ENCODE peak calls at places on chromosomes 4 and X, in five cellular contexts. J is skeletal muscle cell, N is OCI-LY7, O is BJ, H is AG09309. X is an unnamed sample.

GRCh38 chr4:121339307-121339706 is 41.5 kb downstream of the QRFPR start:
- DNase-seq in J (no peak), N (no peak), O (no peak), H (no peak), X (no peak)

GRCh38 chr4:52914051-52914605 is 52.0 kb downstream of the RASL11B start:
- DNase-seq in J (peak), N (no peak), O (no peak), H (peak), X (no peak)

GRCh38 chr4:74433541-74434172 is 11.3 kb upstream of the AREG start:
- DNase-seq in J (no peak), N (peak), O (no peak), H (no peak), X (no peak)

GRCh38 chr4:146959692-146960091 is 14.0 kb upstream of the TTC29 start:
- DNase-seq in J (no peak), N (no peak), O (no peak), H (no peak), X (no peak)

GRCh38 chr4:106618920-106619319 is 250.3 kb upstream of the GIMD1 start:
- DNase-seq in J (peak), N (no peak), O (no peak), H (no peak), X (no peak)

GRCh38 chr4:121057466-121057911 is 14.8 kb downstream of the NDNF start:
- DNase-seq in J (no peak), N (no peak), O (no peak), H (no peak), X (no peak)

GRCh38 chr4:145388043-145388442 is 93.6 kb upstream of the SMAD1 start:
- DNase-seq in J (no peak), N (peak), O (no peak), H (no peak), X (no peak)

GRCh38 chr4:173529505-173530325 is at the start of gene HAND2:
- DNase-seq in J (peak), N (no peak), O (peak), H (no peak), X (peak)

GRCh38 chr4:100517864-100518341 is at the start of gene EMCN:
- DNase-seq in J (peak), N (no peak), O (no peak), H (no peak), X (no peak)

GRCh38 chr4:38743866-38744265 is 38.9 kb downstream of the TLR10 start:
- DNase-seq in J (no peak), N (no peak), O (no peak), H (no peak), X (no peak)

GRCh38 chr4:164136181-164136616 is 617.7 kb upstream of the SMIM31 start:
- DNase-seq in J (peak), N (no peak), O (no peak), H (no peak), X (no peak)

GRCh38 chr4:85968945-85969830 is 390.7 kb downstream of the MAPK10 start:
- DNase-seq in J (peak), N (peak), O (no peak), H (no peak), X (peak)

GRCh38 chrX:55008571-55009358 is 8.6 kb downstream of the APEX2 start:
- DNase-seq in J (no peak), N (no peak), O (peak), H (peak), X (peak)

GRCh38 chr4:96955226-96955625 is 1115.3 kb downstream of the PDHA2 start:
- DNase-seq in J (no peak), N (no peak), O (no peak), H (no peak), X (no peak)

GRCh38 chr4:110270492-110271197 is 72.2 kb upstream of the ELOVL6 start:
- DNase-seq in J (peak), N (no peak), O (no peak), H (peak), X (peak)

GRCh38 chr4:121189811-121190210 is 25.7 kb upstream of the TNIP3 start:
- DNase-seq in J (no peak), N (peak), O (no peak), H (no peak), X (no peak)

GRCh38 chrX:38166478-38167083 is 54.1 kb downstream of the SRPX start:
- DNase-seq in J (no peak), N (peak), O (no peak), H (no peak), X (no peak)

GRCh38 chr4:38177035-38177791 is 217.0 kb downstream of the PTTG2 start:
- DNase-seq in J (no peak), N (no peak), O (no peak), H (no peak), X (no peak)

GRCh38 chr4:122604146-122604545 is 16.7 kb downstream of the IL21 start:
- DNase-seq in J (no peak), N (no peak), O (no peak), H (no peak), X (no peak)

GRCh38 chr4:148265627-148266026 is 176.6 kb downstream of the NR3C2 start:
- DNase-seq in J (no peak), N (no peak), O (no peak), H (no peak), X (no peak)

GRCh38 chr4:81757706-81758105 is 286.0 kb upstream of the RASGEF1B start:
- DNase-seq in J (no peak), N (no peak), O (no peak), H (no peak), X (no peak)

GRCh38 chrX:103794117-103794516 is 17.5 kb downstream of the PLP1 start:
- DNase-seq in J (no peak), N (no peak), O (no peak), H (no peak), X (no peak)

GRCh38 chr4:8304827-8305695 is 35.5 kb downstream of the HTRA3 start:
- DNase-seq in J (no peak), N (no peak), O (no peak), H (no peak), X (peak)

GRCh38 chrX:14013074-14013473 is 16.6 kb downstream of the GEMIN8 start:
- DNase-seq in J (no peak), N (no peak), O (no peak), H (peak), X (no peak)

GRCh38 chr4:53587123-53587522 is 4.2 kb downstream of the LNX1 start:
- DNase-seq in J (no peak), N (no peak), O (no peak), H (no peak), X (no peak)

GRCh38 chr4:952881-953573 is 20.3 kb downstream of the DGKQ start:
- DNase-seq in J (no peak), N (no peak), O (no peak), H (no peak), X (peak)

GRCh38 chrX:115174548-115174947 is 14.7 kb upstream of the RBMXL3 start:
- DNase-seq in J (no peak), N (no peak), O (no peak), H (no peak), X (no peak)

GRCh38 chr4:76651616-76652015 is 216.6 kb downstream of the SHROOM3 start:
- DNase-seq in J (no peak), N (no peak), O (no peak), H (no peak), X (no peak)

GRCh38 chr4:165522049-165522448 is 143.2 kb downstream of the CPE start:
- DNase-seq in J (no peak), N (no peak), O (no peak), H (no peak), X (no peak)

GRCh38 chr4:1351854-1352633 is 5.0 kb downstream of the UVSSA start:
- DNase-seq in J (no peak), N (peak), O (no peak), H (no peak), X (peak)

GRCh38 chr4:180811556-180811955 is 1431.6 kb upstream of the TENM3 start:
- DNase-seq in J (no peak), N (peak), O (no peak), H (no peak), X (no peak)

GRCh38 chr4:55661398-55662056 is 25.4 kb upstream of the NMU start:
- DNase-seq in J (no peak), N (no peak), O (no peak), H (no peak), X (no peak)

DNA sequence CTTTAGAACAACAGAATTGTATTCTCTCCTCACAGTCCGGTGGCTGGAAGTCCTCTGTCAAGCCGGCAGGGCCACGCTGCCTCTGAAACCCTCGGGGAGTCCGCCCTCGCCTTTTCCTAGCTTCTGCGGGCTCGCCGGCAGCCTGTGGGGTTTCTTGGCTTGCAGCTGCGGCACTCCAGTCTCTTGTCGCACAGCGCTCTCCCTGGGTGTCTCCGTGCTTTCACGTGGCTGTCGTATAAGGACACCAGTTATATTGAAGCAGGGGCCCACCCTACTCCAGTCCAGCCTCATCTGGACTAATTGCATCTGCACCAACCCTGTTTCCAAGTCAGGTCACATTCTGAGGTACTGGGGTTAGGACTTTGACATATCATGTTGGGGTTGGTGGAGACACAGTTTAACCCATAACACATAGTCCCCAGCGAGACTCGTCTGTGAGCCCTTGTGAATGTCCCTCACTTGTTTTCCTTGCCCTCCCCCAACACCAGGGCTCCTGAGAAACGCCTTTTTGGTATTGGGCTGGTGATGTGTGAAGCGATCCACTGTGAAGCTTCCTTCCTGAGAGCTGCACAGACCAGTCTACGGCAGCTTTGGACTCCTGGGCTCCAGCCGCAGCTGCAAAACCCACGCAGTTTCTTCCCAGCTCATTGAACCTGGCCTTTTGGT is 22.7 kb downstream of the TMEM131L start:
- DNase-seq in J (no peak), N (no peak), O (no peak), H (no peak), X (no peak)
- H3K4me3 ChIP-seq in J (no peak), N (peak), O (no peak), H (no peak), X (peak)

GRCh38 chr4:118967393-118967792 is 78.7 kb downstream of the SYNPO2 start:
- DNase-seq in J (no peak), N (no peak), O (no peak), H (no peak), X (no peak)
- H3K4me3 ChIP-seq in J (no peak), N (no peak), O (no peak), H (no peak), X (no peak)

GRCh38 chr4:15451866-15452765 is 17.6 kb upstream of the CC2D2A start:
- DNase-seq in J (peak), N (no peak), O (peak), H (peak), X (peak)

GRCh38 chr4:15455290-15455689 is 14.4 kb upstream of the CC2D2A start:
- DNase-seq in J (peak), N (no peak), O (no peak), H (peak), X (peak)

DNA sequence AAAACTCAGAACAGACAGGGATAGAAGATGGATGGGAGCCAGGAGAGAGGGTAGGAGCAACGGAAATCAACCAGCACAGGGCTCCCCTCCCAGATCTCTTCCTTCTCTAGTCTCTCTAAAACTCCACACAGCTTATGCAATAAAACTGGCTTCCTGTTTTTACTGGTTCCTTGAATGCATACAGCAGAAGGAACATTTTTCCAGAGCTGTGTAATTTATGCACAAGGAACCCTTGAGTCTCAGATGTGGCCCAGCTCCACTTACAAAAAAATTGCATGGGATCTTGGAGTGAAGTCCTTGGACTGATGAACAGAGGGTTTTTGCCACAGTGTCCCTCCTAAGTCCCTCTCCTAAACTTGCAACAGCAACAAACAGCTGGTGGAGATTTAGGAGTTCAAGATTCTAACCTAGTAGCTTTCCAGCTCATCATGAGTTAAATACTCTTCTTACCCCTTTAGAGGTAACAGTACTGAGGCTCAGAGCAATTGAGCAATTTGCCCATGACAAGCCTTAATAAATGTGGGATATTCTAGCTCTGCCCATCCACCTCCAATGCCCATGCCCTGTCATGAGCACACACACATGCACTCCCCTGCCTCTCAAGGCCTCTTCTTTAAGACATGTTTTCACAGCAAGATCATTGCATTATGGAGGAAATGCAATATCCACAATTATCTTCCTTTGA is 18.4 kb upstream of the CC2D2A start:
- DNase-seq in J (no peak), N (no peak), O (no peak), H (no peak), X (peak)
- H3K4me3 ChIP-seq in J (no peak), N (no peak), O (no peak), H (no peak), X (peak)

GRCh38 chrX:1178580-1179057 is 33.8 kb downstream of the CRLF2 start:
- DNase-seq in J (peak), N (no peak), O (peak), H (no peak), X (peak)
- H3K4me3 ChIP-seq in J (no peak), N (no peak), O (peak), H (no peak), X (peak)

DNA sequence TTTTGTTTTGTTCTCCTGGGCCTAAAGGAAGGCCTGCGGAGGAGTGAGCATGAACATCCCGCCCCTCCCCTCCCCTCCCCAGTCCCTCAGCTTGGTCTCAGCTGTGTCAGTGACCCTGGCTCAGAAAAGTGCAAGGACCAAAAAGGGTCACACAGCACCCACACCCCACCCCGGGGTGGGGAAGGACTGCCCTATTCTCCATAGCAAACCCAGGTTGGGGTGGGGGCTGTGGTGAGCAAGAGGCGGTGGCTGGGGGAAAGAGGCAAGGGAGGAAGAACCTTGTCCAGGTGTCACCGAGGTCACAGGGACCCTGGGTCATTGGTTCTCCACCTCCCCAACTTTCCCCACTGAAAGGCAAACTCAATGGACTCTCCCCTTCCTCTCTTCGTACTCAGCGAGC is 7.6 kb upstream of the MSX1 start:
- DNase-seq in J (no peak), N (no peak), O (no peak), H (no peak), X (no peak)
- H3K4me3 ChIP-seq in J (no peak), N (no peak), O (no peak), H (no peak), X (no peak)

GRCh38 chr4:27084685-27085356 is 224.2 kb downstream of the STIM2 start:
- DNase-seq in J (no peak), N (no peak), O (no peak), H (no peak), X (no peak)
- H3K4me3 ChIP-seq in J (peak), N (no peak), O (no peak), H (peak), X (no peak)

GRCh38 chrX:154136627-154137161 is 7.3 kb upstream of the OPN1LW start:
- DNase-seq in J (no peak), N (peak), O (peak), H (no peak), X (peak)
- H3K4me3 ChIP-seq in J (peak), N (peak), O (peak), H (peak), X (peak)

DNA sequence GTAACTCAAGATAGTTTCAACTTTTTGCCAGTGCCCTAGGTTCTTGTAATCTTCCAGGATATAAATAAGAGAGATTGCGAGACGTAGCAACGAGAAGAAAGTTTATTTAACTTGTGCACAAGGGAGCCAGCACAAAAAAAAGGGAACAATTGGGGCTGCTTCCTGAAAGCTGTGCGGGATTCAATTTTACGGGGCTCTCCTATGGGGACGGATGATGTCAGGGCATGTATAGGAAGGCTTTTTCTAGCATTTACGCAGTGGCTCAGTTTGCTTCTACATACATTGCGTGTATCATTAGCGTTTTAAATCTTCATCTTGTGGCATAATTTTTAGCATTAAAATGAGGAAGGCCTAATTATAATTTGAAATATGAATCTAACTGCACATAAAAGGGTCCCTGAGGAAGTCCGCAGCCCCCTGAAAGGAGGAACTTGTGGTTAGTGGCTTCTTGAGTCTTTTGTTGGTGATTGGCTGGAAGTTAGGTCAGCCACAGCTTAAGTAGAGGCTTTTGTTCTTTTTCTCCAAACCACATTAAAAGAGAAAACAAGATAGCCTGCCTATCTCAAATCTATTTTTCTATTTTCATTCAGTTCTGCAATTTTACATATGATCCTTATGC is 668.2 kb upstream of the NDST4 start:
- DNase-seq in J (no peak), N (peak), O (no peak), H (no peak), X (no peak)
- H3K4me3 ChIP-seq in J (no peak), N (no peak), O (no peak), H (no peak), X (no peak)

DNA sequence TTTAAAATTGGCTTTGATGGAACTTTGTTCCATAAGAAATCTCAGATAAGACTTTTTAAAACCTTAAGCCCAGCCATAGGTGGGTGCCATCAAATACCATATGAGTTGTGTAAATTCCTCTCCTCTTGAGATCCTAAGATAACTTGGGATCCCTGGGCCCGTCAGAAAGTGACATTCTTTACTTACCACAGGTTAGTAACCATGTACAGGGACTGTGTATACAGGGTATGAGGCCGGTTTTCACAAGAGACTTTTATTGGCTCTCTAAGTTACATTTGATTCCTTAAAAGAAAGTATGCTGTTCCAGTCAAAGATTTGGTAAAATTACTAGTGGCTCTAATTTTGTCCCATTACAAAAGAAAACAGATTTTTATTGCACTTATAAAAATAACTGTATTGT is 110.1 kb downstream of the APOOL start:
- DNase-seq in J (no peak), N (no peak), O (no peak), H (no peak), X (no peak)
- H3K4me3 ChIP-seq in J (no peak), N (no peak), O (no peak), H (no peak), X (no peak)

GRCh38 chr4:41245983-41246382 is 10.7 kb upstream of the UCHL1 start:
- DNase-seq in J (no peak), N (no peak), O (no peak), H (no peak), X (no peak)
- H3K4me3 ChIP-seq in J (no peak), N (no peak), O (no peak), H (no peak), X (no peak)